ENCODE peak calls at places on chromosomes 1 and 21, in nine cellular contexts. L, J, S, E, I, U, D, H and T are unnamed samples.

GRCh38 chr1:31703431-31704260 is at the start of gene COL16A1:
- DNase-seq in L (peak), J (peak), S (peak), E (no peak), I (no peak), U (peak), D (peak), H (peak), T (peak)

GRCh38 chr1:31615939-31616338 is 1.6 kb upstream of the HCRTR1 start:
- DNase-seq in L (no peak), J (no peak), S (no peak), E (no peak), I (no peak), U (no peak), D (no peak), H (no peak), T (no peak)

GRCh38 chr1:162213281-162213909 is 143.9 kb downstream of the NOS1AP start:
- DNase-seq in L (peak), J (no peak), S (peak), E (no peak), I (no peak), U (peak), D (peak), H (no peak), T (peak)

GRCh38 chr1:89737985-89738510 is 82.8 kb upstream of the LRRC8D start:
- DNase-seq in L (no peak), J (no peak), S (no peak), E (no peak), I (no peak), U (no peak), D (no peak), H (no peak), T (no peak)

GRCh38 chr1:223350361-223350908 is 13.5 kb downstream of the SUSD4 start:
- DNase-seq in L (no peak), J (no peak), S (no peak), E (no peak), I (no peak), U (no peak), D (peak), H (no peak), T (no peak)

GRCh38 chr1:204294371-204294770 is 65.4 kb downstream of the PLEKHA6 start:
- DNase-seq in L (no peak), J (peak), S (peak), E (no peak), I (no peak), U (no peak), D (peak), H (no peak), T (no peak)

GRCh38 chr1:214658785-214659184 is 55.8 kb downstream of the CENPF start:
- DNase-seq in L (no peak), J (peak), S (no peak), E (peak), I (no peak), U (peak), D (peak), H (no peak), T (no peak)

GRCh38 chr1:32063261-32063681 is 9.5 kb upstream of the TMEM39B start:
- DNase-seq in L (no peak), J (peak), S (no peak), E (no peak), I (no peak), U (peak), D (peak), H (no peak), T (no peak)

GRCh38 chr1:114610546-114611245 is 29.3 kb upstream of the BCAS2 start:
- DNase-seq in L (no peak), J (no peak), S (no peak), E (no peak), I (no peak), U (no peak), D (peak), H (no peak), T (no peak)

GRCh38 chr1:15353839-15354579 is 55.7 kb upstream of the EFHD2 start:
- DNase-seq in L (no peak), J (no peak), S (no peak), E (peak), I (no peak), U (no peak), D (no peak), H (no peak), T (no peak)

GRCh38 chr1:197850042-197850441 is 52.4 kb upstream of the C1orf53 start:
- DNase-seq in L (no peak), J (no peak), S (no peak), E (no peak), I (no peak), U (no peak), D (no peak), H (no peak), T (no peak)

GRCh38 chr1:21956720-21957552 is 19.8 kb upstream of the HSPG2 start:
- DNase-seq in L (peak), J (peak), S (peak), E (peak), I (peak), U (peak), D (peak), H (no peak), T (peak)

GRCh38 chr1:109655624-109656519 is at the start of gene GSTM4:
- DNase-seq in L (peak), J (peak), S (peak), E (peak), I (peak), U (peak), D (peak), H (peak), T (peak)

GRCh38 chr1:2927393-2927792 is 93.9 kb upstream of the ACTRT2 start:
- DNase-seq in L (no peak), J (no peak), S (no peak), E (no peak), I (no peak), U (no peak), D (no peak), H (no peak), T (peak)

GRCh38 chr1:34265396-34265795 is 88.7 kb downstream of the C1orf94 start:
- DNase-seq in L (no peak), J (no peak), S (no peak), E (no peak), I (no peak), U (no peak), D (no peak), H (no peak), T (no peak)

GRCh38 chr1:112762541-112763141 is 47.5 kb upstream of the PPM1J start:
- DNase-seq in L (peak), J (peak), S (no peak), E (no peak), I (no peak), U (peak), D (peak), H (no peak), T (no peak)

GRCh38 chr21:42992943-42993712 is 18.8 kb downstream of the PKNOX1 start:
- DNase-seq in L (no peak), J (no peak), S (no peak), E (no peak), I (no peak), U (no peak), D (peak), H (no peak), T (no peak)

GRCh38 chr1:172827841-172828240 is 168.9 kb downstream of the FASLG start:
- DNase-seq in L (no peak), J (no peak), S (no peak), E (no peak), I (no peak), U (no peak), D (no peak), H (no peak), T (no peak)

GRCh38 chr1:200207711-200208126 is 180.2 kb downstream of the NR5A2 start:
- DNase-seq in L (no peak), J (no peak), S (no peak), E (no peak), I (no peak), U (no peak), D (peak), H (no peak), T (no peak)

GRCh38 chr1:200905411-200906052 is 10.8 kb downstream of the INAVA start:
- DNase-seq in L (no peak), J (no peak), S (no peak), E (no peak), I (peak), U (no peak), D (peak), H (no peak), T (no peak)

GRCh38 chr1:211630236-211631081 is 45.0 kb downstream of the NEK2 start:
- DNase-seq in L (peak), J (no peak), S (peak), E (peak), I (no peak), U (peak), D (no peak), H (peak), T (no peak)

GRCh38 chr1:1287288-1288110 is 7.3 kb downstream of the SCNN1D start:
- DNase-seq in L (no peak), J (no peak), S (no peak), E (peak), I (no peak), U (peak), D (no peak), H (no peak), T (peak)

GRCh38 chr1:215264649-215265048 is 182.1 kb downstream of the KCNK2 start:
- DNase-seq in L (no peak), J (no peak), S (no peak), E (no peak), I (no peak), U (no peak), D (no peak), H (no peak), T (no peak)

GRCh38 chr1:203117611-203118575 is 9.6 kb upstream of the ADORA1 start:
- DNase-seq in L (peak), J (peak), S (peak), E (peak), I (peak), U (peak), D (peak), H (peak), T (peak)

GRCh38 chr1:58031416-58031815 is 515.1 kb downstream of the OMA1 start:
- DNase-seq in L (no peak), J (no peak), S (no peak), E (no peak), I (no peak), U (peak), D (no peak), H (peak), T (no peak)

GRCh38 chr1:160446945-160447600 is 46.7 kb downstream of the VANGL2 start:
- DNase-seq in L (no peak), J (no peak), S (no peak), E (no peak), I (no peak), U (no peak), D (no peak), H (no peak), T (no peak)

GRCh38 chr1:211333906-211334305 is 7.3 kb downstream of the TRAF5 start:
- DNase-seq in L (peak), J (no peak), S (no peak), E (no peak), I (no peak), U (no peak), D (no peak), H (no peak), T (no peak)

GRCh38 chr1:228490120-228491078 is 3.2 kb downstream of the RNF187 start:
- DNase-seq in L (no peak), J (no peak), S (peak), E (peak), I (no peak), U (no peak), D (no peak), H (no peak), T (no peak)

GRCh38 chr1:38898653-38899230 is 17.4 kb upstream of the GJA9 start:
- DNase-seq in L (no peak), J (peak), S (no peak), E (no peak), I (no peak), U (no peak), D (peak), H (no peak), T (no peak)

GRCh38 chr1:173134800-173135199 is 72.3 kb downstream of the TNFSF4 start:
- DNase-seq in L (peak), J (no peak), S (no peak), E (no peak), I (no peak), U (no peak), D (peak), H (no peak), T (peak)

GRCh38 chr1:30525980-30526651 is 197.3 kb downstream of the MATN1 start:
- DNase-seq in L (no peak), J (peak), S (peak), E (no peak), I (no peak), U (peak), D (peak), H (no peak), T (peak)